ENCODE peak calls at places on chromosomes 13 and 19, in nine cellular contexts. A, C, D, U, R, P, T, B and X are unnamed samples.

GRCh38 chr19:1566392-1567115 is 1.6 kb downstream of the MEX3D start:
- DNase-seq in C (peak), A (peak), T (peak), D (peak), P (peak), R (no peak), U (peak), B (no peak), X (no peak)

GRCh38 chr13:107441279-107441678 is 774.1 kb downstream of the LIG4 start:
- DNase-seq in T (no peak), R (no peak), C (peak), P (no peak), A (no peak), U (no peak), D (no peak), B (no peak), X (peak)

GRCh38 chr19:54399189-54399588 is 16.1 kb upstream of the TTYH1 start:
- DNase-seq in C (no peak), R (no peak), P (no peak), A (no peak), B (no peak), D (no peak), U (no peak), T (no peak), X (no peak)

GRCh38 chr13:33175991-33176390 is 109.6 kb downstream of the STARD13 start:
- DNase-seq in B (no peak), U (no peak), D (no peak), R (no peak), P (no peak), C (no peak), T (no peak), A (no peak), X (no peak)

GRCh38 chr19:46732966-46733692 is 12.7 kb upstream of the FKRP start:
- DNase-seq in D (no peak), U (no peak), P (no peak), A (no peak), T (peak), R (no peak), C (no peak), B (no peak), X (no peak)

GRCh38 chr19:16985403-16985802 is 41.2 kb downstream of the CPAMD8 start:
- DNase-seq in U (no peak), R (no peak), T (no peak), B (no peak), P (no peak), C (no peak), D (no peak), A (no peak), X (no peak)

GRCh38 chr13:113862191-113862765 is 1.6 kb downstream of the GAS6 start:
- DNase-seq in D (no peak), P (no peak), R (no peak), U (no peak), A (no peak), T (peak), C (no peak), B (no peak), X (no peak)

GRCh38 chr13:29567411-29567810 is 28.1 kb downstream of the SLC7A1 start:
- DNase-seq in T (no peak), C (no peak), D (no peak), A (peak), R (no peak), P (no peak), B (no peak), U (no peak), X (no peak)

GRCh38 chr13:48131481-48131992 is 36.6 kb upstream of the MED4 start:
- DNase-seq in D (no peak), B (no peak), A (no peak), T (no peak), R (no peak), U (no peak), P (no peak), C (no peak), X (no peak)

GRCh38 chr13:35789335-35790166 is 313.1 kb upstream of the MAB21L1 start:
- DNase-seq in U (no peak), R (no peak), D (no peak), B (no peak), P (no peak), C (no peak), A (peak), T (no peak), X (peak)

GRCh38 chr13:23455401-23456185 is 22.1 kb upstream of the SACS start:
- DNase-seq in B (no peak), R (no peak), A (no peak), C (no peak), T (no peak), D (no peak), P (no peak), U (no peak), X (no peak)

GRCh38 chr19:35509018-35509652 is 4.3 kb downstream of the DMKN start:
- DNase-seq in P (no peak), R (no peak), T (no peak), U (no peak), C (no peak), B (peak), A (peak), D (peak), X (no peak)

GRCh38 chr13:21014666-21015170 is 46.7 kb downstream of the LATS2 start:
- DNase-seq in T (peak), U (peak), B (no peak), A (no peak), P (no peak), C (peak), R (no peak), D (peak), X (no peak)

GRCh38 chr19:16198363-16198636 is 589 bp downstream of the AP1M1 start:
- DNase-seq in C (no peak), P (no peak), U (no peak), R (no peak), D (no peak), B (no peak), A (no peak), T (peak), X (no peak)

GRCh38 chr13:77415253-77416127 is 88.6 kb upstream of the MYCBP2 start:
- DNase-seq in A (peak), T (no peak), B (no peak), U (no peak), P (no peak), R (no peak), C (no peak), D (no peak), X (no peak)

GRCh38 chr13:114096031-114096485 is 36.4 kb downstream of the RASA3 start:
- DNase-seq in T (no peak), U (no peak), D (no peak), C (no peak), B (no peak), P (peak), R (no peak), A (no peak), X (no peak)

GRCh38 chr19:33268162-33268991 is 34.0 kb downstream of the CEBPA start:
- DNase-seq in D (no peak), B (no peak), P (no peak), T (no peak), C (no peak), R (no peak), A (no peak), U (no peak), X (no peak)

GRCh38 chr19:11169896-11170678 is 14.5 kb upstream of the SPC24 start:
- DNase-seq in T (no peak), C (no peak), B (no peak), R (no peak), U (peak), P (no peak), D (no peak), A (no peak), X (no peak)

GRCh38 chr19:50333737-50334617 is 4.8 kb upstream of the KCNC3 start:
- DNase-seq in P (no peak), A (peak), U (peak), T (peak), C (peak), R (peak), B (peak), D (peak), X (peak)

GRCh38 chr13:99320693-99321481 is 13.7 kb upstream of the GPR183 start:
- DNase-seq in B (no peak), P (no peak), T (no peak), U (peak), D (no peak), C (peak), A (peak), R (no peak), X (peak)

GRCh38 chr19:18856385-18857126 is 24.8 kb downstream of the UPF1 start:
- DNase-seq in R (no peak), C (peak), U (no peak), A (peak), P (no peak), B (no peak), D (peak), T (no peak), X (no peak)

GRCh38 chr19:2438178-2438577 is 10.8 kb upstream of the TIMM13 start:
- DNase-seq in P (no peak), T (no peak), B (no peak), D (no peak), R (no peak), C (no peak), A (no peak), U (no peak), X (no peak)

GRCh38 chr13:41608779-41609178 is 151.4 kb downstream of the RGCC start:
- DNase-seq in R (no peak), C (no peak), U (peak), B (no peak), D (no peak), A (no peak), T (no peak), P (no peak), X (no peak)

GRCh38 chr13:84896128-84896527 is 903.1 kb downstream of the SLITRK6 start:
- DNase-seq in B (no peak), D (no peak), P (no peak), A (peak), C (peak), U (peak), R (peak), T (no peak), X (peak)

GRCh38 chr13:33244907-33245287 is 40.7 kb downstream of the STARD13 start:
- DNase-seq in D (no peak), T (no peak), U (no peak), C (no peak), A (no peak), P (no peak), B (no peak), R (no peak), X (no peak)

GRCh38 chr19:38329651-38330050 is 6.0 kb upstream of the CATSPERG start:
- DNase-seq in D (no peak), C (no peak), B (no peak), P (no peak), R (no peak), A (no peak), T (no peak), U (no peak), X (no peak)

GRCh38 chr13:113724780-113725315 is 34.2 kb upstream of the TMEM255B start:
- DNase-seq in R (peak), P (peak), B (peak), U (peak), A (peak), T (peak), C (peak), D (peak), X (no peak)

GRCh38 chr13:73303858-73304257 is 245.1 kb downstream of the KLF5 start:
- DNase-seq in T (no peak), P (no peak), U (no peak), D (no peak), A (no peak), B (no peak), R (no peak), C (no peak), X (no peak)

GRCh38 chr13:113837554-113838355 is 26.1 kb downstream of the GAS6 start:
- DNase-seq in U (peak), P (peak), C (peak), T (peak), A (peak), B (no peak), R (no peak), D (no peak), X (peak)

GRCh38 chr13:105778196-105778595 is 757.3 kb downstream of the EFNB2 start:
- DNase-seq in D (no peak), P (no peak), B (no peak), U (peak), R (no peak), T (no peak), A (no peak), C (no peak), X (no peak)

GRCh38 chr19:35509861-35510625 is 3.4 kb downstream of the DMKN start:
- DNase-seq in P (peak), B (peak), T (no peak), U (no peak), D (peak), R (peak), A (peak), C (peak), X (peak)

GRCh38 chr13:102913924-102914628 is 68.2 kb downstream of the ERCC5 start:
- DNase-seq in D (no peak), U (peak), A (peak), T (no peak), B (no peak), R (no peak), C (no peak), P (no peak), X (peak)